ENCODE peak calls at places on chromosomes 7 and 10, in eight cellular contexts. U is A549, E is H1, M is GM12878, A is endothelial cell of umbilical vein, N is K562, K is HCT116, Y is HepG2. Q is an unnamed sample.

GRCh38 chr7:143240323-143241168 is 18.7 kb downstream of the TAS2R40 start:
- DNase-seq in U (peak; percentile 47), E (no peak), M (no peak), A (peak; percentile 80), N (peak; percentile 82), K (peak; percentile 70), Y (peak; percentile 59), Q (peak; percentile 94)

GRCh38 chr10:132554053-132554990 is 16.7 kb downstream of the INPP5A start:
- DNase-seq in U (no peak), E (no peak), M (no peak), A (no peak), N (peak; percentile 5), K (no peak), Y (peak; percentile 30), Q (no peak)

GRCh38 chr7:2006921-2007381 is 225.8 kb downstream of the MAD1L1 start:
- DNase-seq in U (no peak), E (no peak), M (no peak), A (no peak), N (no peak), K (no peak), Y (no peak), Q (no peak)

GRCh38 chr7:138538518-138538917 is 78.5 kb downstream of the TRIM24 start:
- DNase-seq in U (no peak), E (no peak), M (no peak), A (peak; percentile 36), N (no peak), K (no peak), Y (no peak), Q (no peak)

GRCh38 chr10:79268100-79268670 is 79.1 kb upstream of the PPIF start:
- DNase-seq in U (no peak), E (no peak), M (no peak), A (peak; percentile 42), N (no peak), K (no peak), Y (no peak), Q (no peak)

GRCh38 chr7:74307738-74308505 is 18.7 kb downstream of the CLIP2 start:
- DNase-seq in U (no peak), E (no peak), M (no peak), A (no peak), N (no peak), K (no peak), Y (no peak), Q (no peak)

GRCh38 chr10:98323221-98324164 is 55.5 kb upstream of the LOXL4 start:
- DNase-seq in U (no peak), E (no peak), M (no peak), A (peak; percentile 54), N (peak; percentile 72), K (peak; percentile 83), Y (peak; percentile 20), Q (peak; percentile 100)

GRCh38 chr7:95169678-95170077 is 154.7 kb downstream of the PON1 start:
- DNase-seq in U (no peak), E (no peak), M (no peak), A (peak; percentile 24), N (no peak), K (no peak), Y (no peak), Q (no peak)

GRCh38 chr10:47351899-47352815 is 4.0 kb downstream of the RBP3 start:
- DNase-seq in U (no peak), E (no peak), M (no peak), A (no peak), N (no peak), K (no peak), Y (no peak), Q (no peak)

GRCh38 chr10:86109421-86109820 is 257.2 kb downstream of the GRID1 start:
- DNase-seq in U (no peak), E (no peak), M (no peak), A (no peak), N (no peak), K (no peak), Y (no peak), Q (no peak)

GRCh38 chr10:132396495-132397035 is 435 bp upstream of the PWWP2B start:
- DNase-seq in U (no peak), E (no peak), M (no peak), A (no peak), N (peak; percentile 88), K (no peak), Y (peak; percentile 26), Q (peak; percentile 82)

GRCh38 chr10:6179078-6179477 is 23.7 kb upstream of the PFKFB3 start:
- DNase-seq in U (no peak), E (no peak), M (no peak), A (no peak), N (no peak), K (no peak), Y (no peak), Q (no peak)

GRCh38 chr7:111477462-111478225 is 84.6 kb downstream of the IMMP2L start:
- DNase-seq in U (no peak), E (no peak), M (no peak), A (no peak), N (no peak), K (no peak), Y (no peak), Q (no peak)

GRCh38 chr10:122053314-122053713 is 64.4 kb downstream of the TACC2 start:
- DNase-seq in U (no peak), E (no peak), M (no peak), A (no peak), N (no peak), K (no peak), Y (no peak), Q (no peak)

GRCh38 chr7:32218741-32219283 is 148.6 kb upstream of the PDE1C start:
- DNase-seq in U (no peak), E (no peak), M (no peak), A (no peak), N (no peak), K (no peak), Y (no peak), Q (no peak)

GRCh38 chr10:13852872-13853271 is 266.1 kb downstream of the PRPF18 start:
- DNase-seq in U (no peak), E (no peak), M (no peak), A (no peak), N (no peak), K (no peak), Y (no peak), Q (no peak)

GRCh38 chr10:70480254-70480861 is 1.8 kb downstream of the PALD1 start:
- DNase-seq in U (no peak), E (no peak), M (no peak), A (no peak), N (no peak), K (no peak), Y (no peak), Q (peak; percentile 81)

GRCh38 chr10:9038146-9038714 is 983.7 kb downstream of the GATA3 start:
- DNase-seq in U (no peak), E (no peak), M (no peak), A (no peak), N (no peak), K (no peak), Y (no peak), Q (peak; percentile 50)

GRCh38 chr7:22726345-22726848 is 603 bp upstream of the IL6 start:
- DNase-seq in U (peak; percentile 76), E (no peak), M (no peak), A (peak; percentile 84), N (peak; percentile 68), K (peak; percentile 37), Y (peak; percentile 7), Q (peak; percentile 75)
- H3K4me3 ChIP-seq in U (no peak overlapping the region), E (no peak overlapping the region), M (no peak overlapping the region), A (no peak overlapping the region), N (peak overlapping the region; percentile 33), K (no peak overlapping the region), Y (no peak overlapping the region), Q (no peak overlapping the region)

GRCh38 chr10:17075975-17076374 is 53.6 kb downstream of the CUBN start:
- DNase-seq in U (no peak), E (no peak), M (no peak), A (no peak), N (no peak), K (no peak), Y (no peak), Q (no peak)
- TF ChIP-seq MAX in U (no peak), E (no peak), M (no peak), A (no peak), N (no peak), K (no peak), Y (no peak), Q (no peak)

GRCh38 chr10:113444766-113445365 is 108.0 kb upstream of the HABP2 start:
- DNase-seq in U (no peak), E (no peak), M (no peak), A (no peak), N (no peak), K (no peak), Y (no peak), Q (no peak)
- TF ChIP-seq POLR2A in U (no peak), E (no peak), M (no peak), A (no peak), N (no peak), K (no peak), Y (no peak), Q (no peak)

GRCh38 chr7:99947608-99948007 is 18.2 kb upstream of the GJC3 start:
- DNase-seq in U (no peak), E (no peak), M (no peak), A (no peak), N (no peak), K (no peak), Y (no peak), Q (no peak)

GRCh38 chr7:99938296-99938695 is 8.9 kb upstream of the GJC3 start:
- DNase-seq in U (no peak), E (no peak), M (no peak), A (no peak), N (no peak), K (no peak), Y (no peak), Q (no peak)

GRCh38 chr7:99949645-99950228 is 20.3 kb upstream of the GJC3 start:
- DNase-seq in U (no peak), E (no peak), M (no peak), A (peak; percentile 56), N (no peak), K (no peak), Y (peak; percentile 21), Q (peak; percentile 22)

GRCh38 chr7:99944508-99945070 is 15.2 kb upstream of the GJC3 start:
- DNase-seq in U (no peak), E (no peak), M (no peak), A (no peak), N (no peak), K (no peak), Y (no peak), Q (no peak)

GRCh38 chr7:99943641-99944507 is 14.5 kb upstream of the GJC3 start:
- DNase-seq in U (no peak), E (peak; percentile 74), M (no peak), A (no peak), N (no peak), K (no peak), Y (no peak), Q (no peak)
- H3K4me3 ChIP-seq in U (no peak overlapping the region), E (no peak overlapping the region), M (no peak overlapping the region), A (no peak overlapping the region), N (peak overlapping the region; percentile 10), K (no peak overlapping the region), Y (no peak overlapping the region), Q (no peak overlapping the region)

GRCh38 chr10:81036257-81036656 is 498.6 kb downstream of the SH2D4B start:
- DNase-seq in U (no peak), E (no peak), M (peak; percentile 81), A (no peak), N (no peak), K (no peak), Y (no peak), Q (no peak)
- TF ChIP-seq MAX in U (no peak), E (no peak), M (no peak), A (no peak), N (no peak), K (no peak), Y (no peak), Q (no peak)

GRCh38 chr7:100093925-100094486 is 5.2 kb downstream of the COPS6 start:
- DNase-seq in U (no peak), E (no peak), M (no peak), A (no peak), N (no peak), K (no peak), Y (no peak), Q (no peak)
- TF ChIP-seq POLR2A in U (peak; percentile 17), E (peak; percentile 93), M (peak; percentile 62), A (no peak), N (peak; percentile 70), K (no peak), Y (peak; percentile 58), Q (no peak)

Q was measured in NB4.